ENCODE peak calls at places on chromosomes 4 and X, in four cellular contexts. I is cardiac fibroblast, Y is ovary, T is coronary artery. N is an unnamed sample.

GRCh38 chr4:6245246-6246169 is 24.1 kb upstream of the WFS1 start:
- DNase-seq in I (peak), Y (no peak), T (no peak), N (no peak)

GRCh38 chr4:146916479-146917076 is 29.1 kb downstream of the TTC29 start:
- DNase-seq in Y (no peak), I (peak), T (no peak), N (no peak)

GRCh38 chr4:35175894-35176293 is 1068.4 kb downstream of the ARAP2 start:
- DNase-seq in T (no peak), I (no peak), Y (no peak), N (no peak)

GRCh38 chr4:55781809-55782208 is 37.8 kb upstream of the EXOC1L start:
- DNase-seq in I (peak), Y (no peak), T (no peak), N (no peak)

GRCh38 chr4:135575041-135575440 is 1373.5 kb upstream of the PABPC4L start:
- DNase-seq in T (no peak), I (no peak), Y (no peak), N (no peak)

GRCh38 chrX:37815366-37815765 is 32.0 kb downstream of the DYNLT3 start:
- DNase-seq in Y (no peak), T (no peak), I (no peak), N (no peak)

GRCh38 chr4:184471872-184472539 is 2.3 kb downstream of the IRF2 start:
- DNase-seq in I (peak), Y (no peak), T (no peak), N (no peak)

GRCh38 chrX:150842198-150842553 is 56.3 kb downstream of the CD99L2 start:
- DNase-seq in Y (no peak), I (no peak), T (no peak), N (no peak)

GRCh38 chrX:54288989-54289388 is 68.9 kb downstream of the WNK3 start:
- DNase-seq in T (no peak), Y (no peak), I (no peak), N (no peak)

GRCh38 chr4:119550857-119551532 is 77.6 kb downstream of the PDE5A start:
- DNase-seq in T (no peak), I (no peak), Y (no peak), N (no peak)

GRCh38 chr4:140163029-140163810 is 9.2 kb upstream of the MAML3 start:
- DNase-seq in Y (peak), I (peak), T (no peak), N (no peak)

GRCh38 chr4:123477804-123478209 is 81.2 kb downstream of the SPRY1 start:
- DNase-seq in I (peak), Y (no peak), T (no peak), N (no peak)

GRCh38 chrX:20284444-20284843 is 17.7 kb upstream of the RPS6KA3 start:
- DNase-seq in Y (no peak), T (no peak), I (no peak), N (no peak)

GRCh38 chrX:45508459-45508858 is 307.8 kb upstream of the DIPK2B start:
- DNase-seq in I (peak), Y (no peak), T (no peak), N (no peak)

GRCh38 chr4:39045791-39046221 is 13.6 kb upstream of the TMEM156 start:
- DNase-seq in Y (no peak), T (no peak), I (peak), N (no peak)

GRCh38 chrX:110224926-110225617 is 92.8 kb downstream of the AMMECR1 start:
- DNase-seq in T (no peak), Y (no peak), I (no peak), N (no peak)

GRCh38 chr4:22473268-22473667 is 42.6 kb downstream of the ADGRA3 start:
- DNase-seq in I (peak), T (no peak), Y (no peak), N (no peak)

GRCh38 chr4:159048166-159048886 is 54.6 kb upstream of the RAPGEF2 start:
- DNase-seq in Y (peak), I (peak), T (peak), N (no peak)

GRCh38 chr4:38943355-38943754 is 75.7 kb downstream of the FAM114A1 start:
- DNase-seq in Y (peak), T (no peak), I (peak), N (no peak)

GRCh38 chrX:12949205-12949926 is 25.5 kb upstream of the TMSB4X start:
- DNase-seq in T (no peak), Y (no peak), I (peak), N (no peak)

GRCh38 chr4:70954032-70954431 is 39.4 kb upstream of the DCK start:
- DNase-seq in T (no peak), I (no peak), Y (no peak), N (no peak)

GRCh38 chrX:51336584-51336983 is 4.0 kb downstream of the NUDT10 start:
- DNase-seq in Y (peak), T (no peak), I (peak), N (no peak)

GRCh38 chrX:7444967-7445366 is 297.0 kb upstream of the PUDP start:
- DNase-seq in I (no peak), Y (no peak), T (no peak), N (no peak)

GRCh38 chr4:185693548-185694215 is 118.3 kb downstream of the SORBS2 start:
- DNase-seq in I (no peak), T (no peak), Y (no peak), N (no peak)

GRCh38 chr4:53365121-53365485 is 758 bp downstream of the SCFD2 start:
- DNase-seq in T (no peak), I (peak), Y (no peak), N (no peak)

GRCh38 chrX:48948589-48948988 is 8.8 kb downstream of the OTUD5 start:
- DNase-seq in T (no peak), I (no peak), Y (no peak), N (no peak)

GRCh38 chrX:48942895-48943294 is 14.5 kb downstream of the OTUD5 start:
- DNase-seq in Y (no peak), T (no peak), I (no peak), N (no peak)

GRCh38 chrX:48940404-48940955 is 16.9 kb downstream of the OTUD5 start:
- DNase-seq in Y (no peak), I (no peak), T (no peak), N (no peak)

GRCh38 chrX:48945517-48946348 is 11.7 kb downstream of the OTUD5 start:
- DNase-seq in T (no peak), Y (peak), I (peak), N (no peak)
- TF ChIP-seq CTCF in T (peak), Y (peak), I (peak), N (peak)

GRCh38 chr4:25953740-25954139 is 39.7 kb downstream of the SMIM20 start:
- DNase-seq in T (no peak), Y (no peak), I (peak), N (no peak)
- TF ChIP-seq CTCF in T (no peak), Y (no peak), I (peak), N (peak)

GRCh38 chrX:75038925-75039324 is 113.7 kb upstream of the NEXMIF start:
- DNase-seq in I (peak), T (no peak), Y (no peak), N (no peak)
- TF ChIP-seq CTCF in I (peak), T (no peak), Y (no peak), N (peak)

GRCh38 chr4:176921256-176921655 is 128.5 kb upstream of the VEGFC start:
- DNase-seq in Y (no peak), I (no peak), T (no peak), N (no peak)
- TF ChIP-seq CTCF in Y (no peak), I (no peak), T (no peak), N (no peak)

DNA sequence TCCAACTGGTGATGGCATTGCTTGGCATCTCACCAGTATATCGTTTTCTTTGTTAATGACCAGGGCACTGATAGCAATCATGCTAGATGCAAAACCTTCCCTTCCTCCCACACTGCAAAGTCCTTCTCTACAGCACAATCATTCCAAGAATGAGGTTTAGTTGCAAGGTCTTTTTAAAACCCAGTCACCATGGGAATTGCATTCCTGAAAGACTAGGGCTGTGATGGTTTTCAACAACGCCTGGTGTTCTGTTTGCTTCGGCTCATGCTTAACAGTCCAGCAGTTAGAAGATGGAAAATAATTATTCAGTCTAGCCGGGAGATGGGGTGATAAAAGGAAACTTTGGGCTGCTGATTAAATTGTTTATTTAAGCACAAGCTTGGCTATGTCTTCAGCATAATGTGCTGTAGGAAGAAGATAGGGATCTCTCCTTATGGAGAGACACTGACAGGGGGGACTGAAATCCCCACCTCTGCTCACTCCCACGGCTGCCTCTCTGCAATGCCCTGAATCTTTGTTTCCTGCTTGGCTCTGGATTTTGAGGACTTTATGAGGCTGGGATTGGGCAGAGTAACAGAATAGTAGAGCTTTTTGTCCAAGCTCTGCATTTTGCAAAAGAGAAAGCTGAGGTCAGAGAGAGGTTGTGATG is 211.4 kb downstream of the MID1IP1 start:
- DNase-seq in Y (no peak), T (no peak), I (peak), N (no peak)
- TF ChIP-seq CTCF in Y (no peak), T (no peak), I (no peak), N (no peak)

GRCh38 chr4:7652451-7652871 is 217.7 kb upstream of the PSAPL1 start:
- DNase-seq in I (no peak), Y (peak), T (no peak), N (no peak)
- TF ChIP-seq CTCF in I (no peak), Y (no peak), T (no peak), N (no peak)

GRCh38 chr4:173752610-173753009 is 222.6 kb upstream of the HAND2 start:
- DNase-seq in Y (no peak), T (no peak), I (peak), N (no peak)
- TF ChIP-seq CTCF in Y (no peak), T (no peak), I (peak), N (peak)

GRCh38 chrX:94576367-94577004 is 902.5 kb downstream of the FAM133A start:
- DNase-seq in T (no peak), Y (no peak), I (no peak), N (no peak)
- TF ChIP-seq CTCF in T (no peak), Y (no peak), I (no peak), N (peak)

GRCh38 chr4:41934813-41935651 is at the start of gene TMEM33:
- DNase-seq in I (peak), Y (peak), T (peak), N (peak)
- TF ChIP-seq CTCF in I (peak), Y (no peak), T (no peak), N (peak)

GRCh38 chr4:40367451-40367850 is 32.3 kb downstream of the CHRNA9 start:
- DNase-seq in I (peak), Y (no peak), T (no peak), N (no peak)

GRCh38 chr4:40375090-40375489 is 40.0 kb downstream of the CHRNA9 start:
- DNase-seq in T (no peak), I (no peak), Y (no peak), N (no peak)

GRCh38 chr4:40363945-40364344 is 28.8 kb downstream of the CHRNA9 start:
- DNase-seq in T (no peak), I (no peak), Y (no peak), N (no peak)

GRCh38 chr4:40372651-40373050 is 37.5 kb downstream of the CHRNA9 start:
- DNase-seq in T (no peak), I (no peak), Y (no peak), N (no peak)

DNA sequence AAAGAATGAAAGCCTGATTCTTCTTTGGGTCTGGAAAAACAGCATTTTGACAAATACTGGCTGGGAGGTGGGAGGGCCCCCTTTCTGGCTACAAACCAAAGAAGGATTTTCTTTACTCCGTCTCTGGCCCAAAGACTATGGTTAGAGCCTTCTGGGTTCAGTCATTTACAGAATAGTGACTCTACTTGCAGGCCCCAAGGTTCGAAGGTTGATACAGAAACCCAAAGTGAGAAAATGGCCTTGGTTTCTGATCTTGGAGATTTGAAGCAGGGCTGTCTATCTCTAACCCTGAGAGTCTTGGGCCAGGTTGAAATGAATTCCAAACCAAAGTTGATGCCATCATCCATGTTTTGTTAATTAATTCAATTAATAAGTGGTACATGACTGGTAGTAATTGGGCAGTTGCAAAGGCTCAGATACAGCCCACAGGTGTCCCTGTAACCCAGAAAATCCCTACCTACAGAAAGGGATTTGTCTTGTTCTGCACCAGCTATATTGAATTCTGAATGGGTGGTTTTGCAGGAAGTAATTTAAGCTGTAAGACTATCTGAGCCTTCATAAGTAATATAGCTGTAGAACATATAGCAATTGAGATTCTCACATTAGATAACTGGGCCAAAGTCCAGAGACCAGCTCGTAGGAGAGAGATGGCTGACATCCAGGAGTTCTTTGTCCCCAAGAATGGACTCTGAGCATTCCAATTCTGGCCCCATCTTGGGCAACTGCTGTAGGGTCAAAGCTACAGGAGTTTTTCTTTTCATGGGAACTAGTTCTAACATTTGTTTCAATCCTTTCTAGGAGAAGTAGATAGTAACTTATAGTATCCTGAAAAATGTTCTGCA is 34.5 kb downstream of the CHRNA9 start:
- DNase-seq in T (no peak), Y (no peak), I (no peak), N (no peak)
- TF ChIP-seq CTCF in T (no peak), Y (no peak), I (no peak), N (no peak)

N was measured in type B pancreatic cell.